ENCODE peak calls at places on chromosomes 12 and 14, in four cellular contexts. Y is EL; M is naive thymus-derived CD4-positive, alpha-beta T cell; W is RPMI7951. Q is an unnamed sample.

GRCh38 chr14:96245710-96246534 is 10.1 kb upstream of the BDKRB1 start:
- DNase-seq in Y (peak; percentile 75), M (no peak), W (peak; percentile 81), Q (peak; percentile 63)

GRCh38 chr12:67827820-67828383 is 161.3 kb upstream of the IFNG-AS1 start:
- DNase-seq in Y (peak; percentile 97), M (no peak), W (peak; percentile 93), Q (peak; percentile 70)

GRCh38 chr12:12350868-12351463 is 924 bp upstream of the MANSC1 start:
- DNase-seq in Y (no peak), M (no peak), W (no peak), Q (no peak)

GRCh38 chr14:55288439-55288838 is 17.2 kb downstream of the FBXO34 start:
- DNase-seq in Y (no peak), M (no peak), W (no peak), Q (no peak)

GRCh38 chr12:121033625-121034349 is 5.3 kb downstream of the OASL start:
- DNase-seq in Y (peak; percentile 91), M (no peak), W (peak; percentile 85), Q (peak; percentile 89)

GRCh38 chr14:66596241-66596985 is 88.5 kb downstream of the GPHN start:
- DNase-seq in Y (no peak), M (no peak), W (no peak), Q (no peak)

GRCh38 chr12:6336859-6337744 is 4.8 kb downstream of the TNFRSF1A start:
- DNase-seq in Y (peak; percentile 33), M (peak; percentile 65), W (peak; percentile 37), Q (no peak)

GRCh38 chr12:128644664-128645296 is 179.0 kb downstream of the SLC15A4 start:
- DNase-seq in Y (no peak), M (no peak), W (no peak), Q (no peak)

GRCh38 chr12:65926119-65927004 is 102.1 kb downstream of the HMGA2 start:
- DNase-seq in Y (no peak), M (no peak), W (no peak), Q (no peak)

GRCh38 chr12:55060970-55061543 is 41.3 kb downstream of the NEUROD4 start:
- DNase-seq in Y (no peak), M (no peak), W (no peak), Q (no peak)

GRCh38 chr12:110281549-110282342 is 699 bp downstream of the ATP2A2 start:
- DNase-seq in Y (peak; percentile 64), M (peak; percentile 27), W (peak; percentile 69), Q (peak; percentile 22)

GRCh38 chr12:79406993-79407392 is 283.8 kb downstream of the PAWR start:
- DNase-seq in Y (no peak), M (no peak), W (no peak), Q (no peak)

GRCh38 chr12:84789184-84789583 is 123.4 kb downstream of the SLC6A15 start:
- DNase-seq in Y (no peak), M (no peak), W (no peak), Q (no peak)

GRCh38 chr12:124150176-124150575 is 144.7 kb upstream of the RFLNA start:
- DNase-seq in Y (no peak), M (no peak), W (no peak), Q (no peak)